ENCODE peak calls at places on chromosomes 2 and 18, in four cellular contexts. I is esophagus muscularis mucosa, Q is fibroblast of lung, P is aorta. U is an unnamed sample.

GRCh38 chr2:86807462-86808275 is 17.0 kb upstream of the CD8A start:
- DNase-seq in I (no peak), Q (peak; percentile 20), P (no peak), U (no peak)

GRCh38 chr2:42906557-42907380 is 114.4 kb upstream of the HAAO start:
- DNase-seq in I (no peak), Q (peak; percentile 65), P (peak; percentile 87), U (no peak)

GRCh38 chr2:23380562-23381065 is 4.4 kb upstream of the KLHL29 start:
- DNase-seq in I (no peak), Q (no peak), P (no peak), U (no peak)

GRCh38 chr2:161796192-161796591 is 172.0 kb downstream of the SLC4A10 start:
- DNase-seq in I (peak; percentile 62), Q (peak; percentile 7), P (no peak), U (no peak)

GRCh38 chr2:143321994-143322393 is 192.8 kb downstream of the ARHGAP15 start:
- DNase-seq in I (no peak), Q (no peak), P (no peak), U (no peak)

GRCh38 chr18:6411367-6411766 is 3.3 kb downstream of the L3MBTL4 start:
- DNase-seq in I (no peak), Q (no peak), P (no peak), U (no peak)

GRCh38 chr18:49901862-49902340 is 88.6 kb upstream of the ACAA2 start:
- DNase-seq in I (no peak), Q (no peak), P (no peak), U (no peak)

GRCh38 chr2:72917875-72918660 is 749 bp downstream of the EMX1 start:
- DNase-seq in I (no peak), Q (no peak), P (peak; percentile 77), U (no peak)

GRCh38 chr18:52054301-52054700 is 285.7 kb upstream of the DCC start:
- DNase-seq in I (no peak), Q (no peak), P (no peak), U (no peak)

GRCh38 chr2:218745160-218745558 is 34.5 kb downstream of the TTLL4 start:
- DNase-seq in I (no peak), Q (no peak), P (no peak), U (peak; percentile 62)

GRCh38 chr2:218745559-218746469 is 35.2 kb downstream of the TTLL4 start:
- DNase-seq in I (no peak), Q (peak; percentile 55), P (no peak), U (no peak)

GRCh38 chr2:218746470-218746795 is 35.5 kb upstream of the CYP27A1 start:
- DNase-seq in I (no peak), Q (no peak), P (no peak), U (no peak)

GRCh38 chr2:218743072-218743471 is 32.4 kb downstream of the TTLL4 start:
- DNase-seq in I (no peak), Q (no peak), P (no peak), U (no peak)

GRCh38 chr2:218744615-218745014 is 34.0 kb downstream of the TTLL4 start:
- DNase-seq in I (no peak), Q (no peak), P (no peak), U (no peak)
- H3K4me3 ChIP-seq in I (no peak overlapping the region), Q (no peak overlapping the region), P (no peak overlapping the region), U (no peak overlapping the region)

GRCh38 chr2:37583867-37584266 is 87.6 kb downstream of the CDC42EP3 start:
- DNase-seq in I (no peak), Q (peak; percentile 81), P (no peak), U (no peak)
- H3K4me3 ChIP-seq in I (no peak overlapping the region), Q (no peak overlapping the region), P (no peak overlapping the region), U (no peak overlapping the region)

GRCh38 chr2:67259581-67260347 is 137.4 kb upstream of the ETAA1 start:
- DNase-seq in I (no peak), Q (peak; percentile 97), P (peak; percentile 66), U (no peak)
- H3K4me3 ChIP-seq in I (peak overlapping the region; percentile 21), Q (no peak overlapping the region), P (no peak overlapping the region), U (no peak overlapping the region)

GRCh38 chr18:48834421-48835011 is 116.2 kb downstream of the SMAD7 start:
- DNase-seq in I (no peak), Q (peak; percentile 94), P (peak; percentile 93), U (no peak)

GRCh38 chr18:48835745-48836191 is 115.0 kb downstream of the SMAD7 start:
- DNase-seq in I (no peak), Q (no peak), P (peak; percentile 33), U (no peak)

GRCh38 chr18:48835119-48835518 is 115.6 kb downstream of the SMAD7 start:
- DNase-seq in I (no peak), Q (no peak), P (peak; percentile 51), U (no peak)

GRCh38 chr18:48832961-48833700 is 117.6 kb downstream of the SMAD7 start:
- DNase-seq in I (no peak), Q (peak; percentile 96), P (peak; percentile 83), U (peak; percentile 58)

GRCh38 chr18:48833701-48834394 is 116.9 kb downstream of the SMAD7 start:
- DNase-seq in I (no peak), Q (peak; percentile 65), P (peak; percentile 44), U (peak; percentile 77)
- H3K4me3 ChIP-seq in I (no peak overlapping the region), Q (no peak overlapping the region), P (no peak overlapping the region), U (peak overlapping the region; percentile 14)

GRCh38 chr2:141496805-141497204 is 634.0 kb downstream of the LRP1B start:
- DNase-seq in I (no peak), Q (peak; percentile 27), P (no peak), U (no peak)
- H3K4me3 ChIP-seq in I (no peak overlapping the region), Q (no peak overlapping the region), P (no peak overlapping the region), U (no peak overlapping the region)

GRCh38 chr2:58427572-58428285 is 186.6 kb upstream of the FANCL start:
- DNase-seq in I (peak; percentile 86), Q (peak; percentile 60), P (no peak), U (no peak)

GRCh38 chr2:58428286-58428552 is 187.1 kb upstream of the FANCL start:
- DNase-seq in I (no peak), Q (peak; percentile 25), P (no peak), U (no peak)

GRCh38 chr2:58432491-58433166 is 191.5 kb upstream of the FANCL start:
- DNase-seq in I (no peak), Q (peak; percentile 32), P (no peak), U (no peak)

GRCh38 chr2:58428553-58429284 is 187.6 kb upstream of the FANCL start:
- DNase-seq in I (no peak), Q (peak; percentile 9), P (no peak), U (no peak)

GRCh38 chr2:58429285-58429874 is 188.3 kb upstream of the FANCL start:
- DNase-seq in I (no peak), Q (no peak), P (no peak), U (no peak)
- H3K4me3 ChIP-seq in I (no peak overlapping the region), Q (no peak overlapping the region), P (no peak overlapping the region), U (no peak overlapping the region)

DNA sequence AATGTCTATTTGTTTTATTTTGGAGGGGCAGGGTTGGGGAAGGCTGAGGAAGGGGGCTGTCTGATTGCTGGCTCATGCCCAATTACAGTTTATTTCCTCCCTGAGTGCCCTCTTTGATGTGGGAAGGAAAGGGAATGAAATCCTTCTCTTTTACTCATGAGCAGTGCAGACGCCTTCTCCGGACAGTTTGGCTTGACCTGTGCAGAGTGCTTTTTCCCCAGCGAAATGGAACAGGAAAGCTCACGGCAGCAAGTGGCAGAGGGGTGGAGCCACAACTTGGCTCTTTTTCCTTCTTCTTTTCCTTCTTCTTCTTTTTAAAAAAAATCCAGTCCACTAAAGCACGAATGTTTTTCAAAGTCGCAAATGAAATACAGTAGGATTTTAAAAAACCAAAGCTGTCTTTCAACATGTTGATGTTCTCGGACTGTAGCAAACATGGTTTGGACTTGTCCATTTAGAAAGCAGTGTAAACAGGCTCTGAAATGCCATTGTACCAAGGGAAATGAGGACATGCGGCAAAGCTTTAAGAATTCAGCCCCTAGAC is 34.6 kb downstream of the RAB31 start:
- DNase-seq in I (peak; percentile 83), Q (peak; percentile 79), P (no peak), U (no peak)
- H3K4me3 ChIP-seq in I (no peak overlapping the region), Q (no peak overlapping the region), P (no peak overlapping the region), U (peak overlapping the region; percentile 9)

GRCh38 chr2:127575185-127575765 is 39.8 kb downstream of the MYO7B start:
- DNase-seq in I (no peak), Q (no peak), P (no peak), U (no peak)

GRCh38 chr2:127577208-127577475 is 41.7 kb downstream of the MYO7B start:
- DNase-seq in I (no peak), Q (no peak), P (no peak), U (no peak)

GRCh38 chr2:127577503-127577902 is 42.0 kb downstream of the MYO7B start:
- DNase-seq in I (peak; percentile 90), Q (no peak), P (peak; percentile 67), U (peak; percentile 95)

GRCh38 chr2:127575941-127576432 is 40.5 kb downstream of the MYO7B start:
- DNase-seq in I (no peak), Q (peak; percentile 11), P (no peak), U (no peak)

DNA sequence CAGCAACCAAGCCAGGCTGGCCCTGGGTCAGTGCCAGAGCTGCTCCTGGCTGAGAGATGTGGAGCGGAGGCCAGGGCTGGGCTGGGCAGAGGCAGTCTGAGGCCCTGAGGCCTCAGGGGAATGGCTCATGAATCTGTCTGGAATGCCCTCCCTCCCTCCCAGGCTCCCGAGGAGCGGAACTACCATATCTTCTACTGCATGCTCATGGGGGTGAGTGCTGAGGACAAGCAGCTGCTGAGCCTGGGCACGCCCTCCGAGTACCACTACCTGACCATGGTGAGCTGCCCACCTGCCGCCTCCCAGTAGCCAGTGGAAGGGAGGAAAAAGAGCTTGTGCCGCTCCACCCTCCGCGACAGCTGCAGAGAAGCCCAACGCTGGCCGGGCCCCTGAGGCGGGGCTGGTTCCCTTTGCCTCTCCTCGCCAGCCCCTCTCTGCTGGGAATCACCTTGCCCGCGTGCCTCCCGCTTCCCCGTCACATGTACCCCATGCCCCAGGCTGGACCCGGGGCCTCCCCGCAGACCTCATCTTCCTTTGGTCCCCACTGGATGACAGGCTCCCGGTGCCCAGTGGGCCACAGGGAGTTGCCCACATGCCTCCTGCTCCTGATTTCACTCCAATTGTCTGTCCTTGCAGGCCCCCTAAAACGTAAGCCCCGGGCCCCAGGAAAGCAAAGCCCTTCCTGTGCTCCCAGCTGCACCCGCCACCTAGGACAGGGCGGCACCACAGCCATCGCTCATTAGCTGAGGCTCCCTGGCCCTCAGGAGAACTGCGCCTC is 41.1 kb downstream of the MYO7B start:
- DNase-seq in I (peak; percentile 88), Q (peak; percentile 49), P (peak; percentile 94), U (peak; percentile 90)
- H3K4me3 ChIP-seq in I (no peak overlapping the region), Q (no peak overlapping the region), P (no peak overlapping the region), U (no peak overlapping the region)

GRCh38 chr2:30147715-30148611 is 1.2 kb downstream of the YPEL5 start:
- DNase-seq in I (peak; percentile 93), Q (peak; percentile 56), P (peak; percentile 95), U (no peak)

GRCh38 chr2:30149976-30150375 is 3.2 kb downstream of the YPEL5 start:
- DNase-seq in I (no peak), Q (no peak), P (no peak), U (no peak)

GRCh38 chr2:30150786-30151185 is 4.0 kb downstream of the YPEL5 start:
- DNase-seq in I (no peak), Q (no peak), P (no peak), U (no peak)

GRCh38 chr2:30148850-30149249 is 2.0 kb downstream of the YPEL5 start:
- DNase-seq in I (no peak), Q (no peak), P (no peak), U (no peak)

GRCh38 chr2:30149513-30149912 is 2.7 kb downstream of the YPEL5 start:
- DNase-seq in I (no peak), Q (peak; percentile 56), P (no peak), U (no peak)
- H3K4me3 ChIP-seq in I (no peak overlapping the region), Q (no peak overlapping the region), P (no peak overlapping the region), U (no peak overlapping the region)

U was measured in vagina.